ENCODE peak calls at places on chromosome 18, in eight cellular contexts. E, U, Y, C, I, M, D and T are unnamed samples.
A peak's percentile ranks its signal among the peaks of the same experiment; 100 is the strongest.

GRCh38 chr18:32025744-32026143 is 7.1 kb downstream of the RNF125 start:
- DNase-seq in E (no peak), U (no peak), Y (no peak), C (no peak), I (no peak), M (no peak), D (no peak), T (no peak)

GRCh38 chr18:34821669-34822210 is 111.6 kb downstream of the DTNA start:
- DNase-seq in E (no peak), U (no peak), Y (no peak), C (no peak), I (no peak), M (no peak), D (no peak), T (no peak)

GRCh38 chr18:51151568-51152511 is 45.6 kb downstream of the MEX3C start:
- DNase-seq in E (no peak), U (no peak), Y (no peak), C (peak; percentile 77), I (no peak), M (no peak), D (peak; percentile 65), T (peak; percentile 74)

GRCh38 chr18:73461780-73462059 is 593.9 kb upstream of the NETO1 start:
- DNase-seq in E (peak; percentile 48), U (no peak), Y (no peak), C (no peak), I (peak; percentile 23), M (no peak), D (no peak), T (no peak)

GRCh38 chr18:29147944-29148343 is 971.0 kb upstream of the CDH2 start:
- DNase-seq in E (peak; percentile 65), U (no peak), Y (no peak), C (no peak), I (peak; percentile 64), M (peak; percentile 7), D (no peak), T (no peak)

GRCh38 chr18:59921384-59921891 is 21.6 kb downstream of the PMAIP1 start:
- DNase-seq in E (no peak), U (no peak), Y (no peak), C (peak; percentile 83), I (no peak), M (no peak), D (no peak), T (no peak)

GRCh38 chr18:42365550-42365949 is 410.5 kb downstream of the PIK3C3 start:
- DNase-seq in E (no peak), U (no peak), Y (no peak), C (no peak), I (peak; percentile 3), M (no peak), D (no peak), T (no peak)

GRCh38 chr18:23838233-23838632 is 149.0 kb downstream of the LAMA3 start:
- DNase-seq in E (no peak), U (no peak), Y (no peak), C (no peak), I (no peak), M (no peak), D (no peak), T (no peak)

GRCh38 chr18:56200381-56200831 is 438.0 kb downstream of the TXNL1 start:
- DNase-seq in E (peak; percentile 68), U (no peak), Y (no peak), C (no peak), I (peak; percentile 67), M (no peak), D (no peak), T (no peak)

GRCh38 chr18:79604205-79604912 is 75.2 kb upstream of the CTDP1 start:
- DNase-seq in E (no peak), U (peak; percentile 46), Y (peak; percentile 6), C (no peak), I (no peak), M (no peak), D (no peak), T (no peak)

GRCh38 chr18:79884296-79884962 is 67.0 kb downstream of the SLC66A2 start:
- DNase-seq in E (no peak), U (no peak), Y (no peak), C (no peak), I (no peak), M (no peak), D (no peak), T (no peak)

GRCh38 chr18:56166914-56167313 is 471.5 kb downstream of the TXNL1 start:
- DNase-seq in E (no peak), U (no peak), Y (no peak), C (no peak), I (peak; percentile 52), M (no peak), D (no peak), T (no peak)

GRCh38 chr18:35030234-35030989 is 10.8 kb upstream of the MAPRE2 start:
- DNase-seq in E (no peak), U (no peak), Y (no peak), C (peak; percentile 40), I (no peak), M (no peak), D (no peak), T (no peak)

GRCh38 chr18:23336072-23336471 is 117.0 kb upstream of the RIOK3 start:
- DNase-seq in E (no peak), U (no peak), Y (no peak), C (no peak), I (no peak), M (no peak), D (no peak), T (no peak)

GRCh38 chr18:59938686-59939085 is 38.9 kb downstream of the PMAIP1 start:
- DNase-seq in E (no peak), U (no peak), Y (no peak), C (no peak), I (no peak), M (no peak), D (no peak), T (no peak)

GRCh38 chr18:31739651-31740050 is 21.0 kb downstream of the SLC25A52 start:
- DNase-seq in E (no peak), U (no peak), Y (no peak), C (no peak), I (no peak), M (no peak), D (no peak), T (no peak)

GRCh38 chr18:65671621-65672415 is 79.0 kb upstream of the CDH7 start:
- DNase-seq in E (no peak), U (peak; percentile 57), Y (no peak), C (no peak), I (no peak), M (no peak), D (no peak), T (no peak)

DNA sequence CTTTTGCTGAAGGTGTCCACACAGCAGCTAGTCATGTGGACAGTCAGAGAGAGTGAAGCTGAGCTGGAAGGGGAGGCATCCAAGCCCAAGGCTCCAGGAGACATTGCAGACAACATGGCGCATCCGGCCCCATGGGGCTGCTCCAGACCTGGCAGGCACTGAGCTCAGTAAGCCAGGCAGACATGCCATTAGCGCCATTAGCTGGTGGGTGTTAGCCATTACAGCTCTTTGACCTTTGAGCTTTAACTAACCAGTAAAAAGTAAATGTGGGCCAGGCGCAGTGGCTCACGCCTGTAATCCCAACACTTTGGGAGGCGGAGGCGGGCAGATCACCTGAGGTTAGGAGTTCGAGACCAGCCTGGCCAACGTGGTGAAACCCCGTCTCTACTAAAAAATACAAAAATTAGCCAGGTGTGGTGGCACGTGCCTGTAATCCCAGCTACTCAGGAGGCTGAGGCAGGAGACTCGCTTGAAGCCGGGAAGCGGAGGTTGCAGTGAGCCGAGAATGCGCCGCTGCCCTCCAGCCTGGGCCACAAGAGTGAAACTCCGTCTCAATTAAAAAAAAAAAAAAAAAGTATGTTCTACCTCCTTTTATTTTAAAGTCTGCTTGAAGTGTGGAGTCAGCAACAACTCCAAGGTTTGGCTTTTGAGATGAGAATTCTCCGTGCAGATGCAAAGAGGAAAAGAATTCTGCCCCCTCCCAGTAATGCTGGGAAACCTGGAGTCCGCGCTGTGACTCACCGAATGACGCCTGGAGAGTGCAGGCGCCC is 69.4 kb downstream of the TWSG1 start:
- DNase-seq in E (no peak), U (no peak), Y (peak; percentile 26), C (peak; percentile 23), I (no peak), M (peak; percentile 26), D (no peak), T (no peak)
- TF ChIP-seq CTCF in E (no peak), U (no peak), Y (no peak), C (no peak), I (no peak), M (peak; percentile 27), D (no peak), T (peak; percentile 25)

GRCh38 chr18:22332590-22332989 is 85.1 kb downstream of the CTAGE1 start:
- DNase-seq in E (no peak), U (no peak), Y (no peak), C (peak; percentile 33), I (no peak), M (peak; percentile 54), D (no peak), T (no peak)
- TF ChIP-seq CTCF in E (no peak), U (no peak), Y (no peak), C (peak; percentile 19), I (no peak), M (peak; percentile 53), D (no peak), T (no peak)

DNA sequence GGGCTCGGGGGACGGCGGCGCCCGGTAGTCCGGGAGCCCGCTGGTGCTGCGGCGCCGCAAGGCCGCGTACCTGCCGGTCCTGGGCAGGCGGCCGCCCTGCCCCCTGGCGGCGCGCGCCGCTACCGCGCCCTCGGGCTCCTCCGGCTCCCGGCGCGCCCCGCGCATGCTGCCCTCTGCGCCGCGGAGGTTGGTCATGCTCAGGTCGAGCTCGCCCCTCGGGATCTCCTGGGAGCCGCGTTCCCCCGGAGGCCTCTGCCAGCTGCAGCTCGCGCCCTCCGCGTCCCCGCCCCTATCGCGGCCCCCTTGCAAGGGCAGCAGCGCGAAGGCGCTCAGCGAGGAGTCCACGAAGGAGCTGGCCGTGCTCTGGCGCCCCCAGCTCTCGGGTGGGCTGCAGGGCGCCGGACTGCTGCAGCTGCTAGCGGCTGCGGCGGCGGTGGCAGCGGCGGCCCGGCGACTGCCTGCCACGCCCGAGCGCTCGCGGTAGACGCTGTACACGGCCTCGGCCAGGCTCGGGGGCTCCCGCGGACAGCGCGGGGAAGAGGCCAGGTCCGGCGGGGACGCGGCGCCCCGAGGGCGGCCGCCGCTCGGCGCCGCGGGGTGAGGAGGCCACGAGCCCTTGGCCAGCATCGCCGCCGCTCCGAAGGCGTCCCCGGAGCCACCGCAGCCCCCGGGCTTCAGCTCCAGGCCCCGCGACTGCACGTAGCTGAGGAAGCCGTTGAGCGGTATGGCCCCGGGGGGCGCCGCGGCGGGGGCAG is 4.5 kb downstream of the TMEM200C start:
- DNase-seq in E (no peak), U (peak; percentile 77), Y (peak; percentile 29), C (peak; percentile 65), I (peak; percentile 8), M (peak; percentile 84), D (peak; percentile 40), T (peak; percentile 88)
- TF ChIP-seq CTCF in E (peak; percentile 18), U (peak; percentile 43), Y (peak; percentile 83), C (peak; percentile 77), I (peak; percentile 29), M (peak; percentile 64), D (peak; percentile 6), T (peak; percentile 82)

DNA sequence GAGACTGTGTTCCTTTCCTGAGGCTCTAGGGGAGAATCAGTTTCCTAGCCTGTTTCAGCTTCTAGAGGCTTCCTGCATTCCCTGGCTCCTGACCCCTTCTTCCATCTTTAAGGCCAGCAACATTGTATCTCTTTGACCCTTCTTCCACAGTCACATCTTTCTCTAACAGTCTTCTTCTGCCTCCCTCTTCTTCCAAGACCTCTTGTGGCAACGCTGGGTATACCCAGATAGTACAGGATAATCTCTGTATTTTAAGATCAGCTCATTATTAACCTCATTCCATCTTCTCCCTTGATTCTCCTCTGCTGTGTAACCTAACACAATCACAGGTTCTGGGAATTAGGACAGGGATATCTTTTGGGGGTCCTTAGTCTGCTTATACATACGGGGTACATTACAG is 8.9 kb upstream of the MYL12A start:
- DNase-seq in E (no peak), U (no peak), Y (no peak), C (no peak), I (no peak), M (no peak), D (no peak), T (no peak)
- TF ChIP-seq CTCF in E (peak; percentile 7), U (no peak), Y (no peak), C (no peak), I (no peak), M (no peak), D (no peak), T (no peak)